ENCODE peak calls at places on chromosomes 11 and 22, in five cellular contexts. Q is HFFc6, N is left ventricle myocardium superior, M is fibroblast of pulmonary artery, G is frontal cortex. Y is an unnamed sample.

GRCh38 chr22:48868554-48868953 is 959.1 kb downstream of the BRD1 start:
- DNase-seq in Q (no peak), N (peak; percentile 1), M (no peak), G (no peak), Y (no peak)

GRCh38 chr11:70067591-70068341 is 10.4 kb upstream of the ANO1 start:
- DNase-seq in Q (no peak), N (no peak), M (no peak), G (no peak), Y (no peak)

GRCh38 chr11:12167098-12167999 is 57.0 kb downstream of the MICAL2 start:
- DNase-seq in Q (peak; percentile 90), N (no peak), M (peak; percentile 90), G (no peak), Y (peak; percentile 78)

GRCh38 chr22:31346733-31347250 is 646 bp upstream of the PATZ1 start:
- DNase-seq in Q (no peak), N (peak; percentile 74), M (peak; percentile 51), G (peak; percentile 58), Y (peak; percentile 50)

GRCh38 chr22:22061085-22062077 is 78.8 kb upstream of the TOP3B start:
- DNase-seq in Q (peak; percentile 39), N (peak; percentile 42), M (peak; percentile 69), G (peak; percentile 16), Y (peak; percentile 26)

GRCh38 chr11:115576606-115577005 is 72.4 kb upstream of the CADM1 start:
- DNase-seq in Q (no peak), N (no peak), M (no peak), G (no peak), Y (no peak)

GRCh38 chr11:132077416-132077815 is 707.0 kb downstream of the NTM start:
- DNase-seq in Q (no peak), N (no peak), M (no peak), G (no peak), Y (no peak)

GRCh38 chr22:45483918-45484499 is 18.7 kb upstream of the FBLN1 start:
- DNase-seq in Q (no peak), N (no peak), M (no peak), G (no peak), Y (no peak)

GRCh38 chr22:40030757-40031092 is 36.0 kb downstream of the FAM83F start:
- DNase-seq in Q (no peak), N (no peak), M (no peak), G (no peak), Y (no peak)

GRCh38 chr11:57453543-57454177 is 6.7 kb upstream of the RTN4RL2 start:
- DNase-seq in Q (no peak), N (no peak), M (no peak), G (no peak), Y (no peak)

GRCh38 chr22:21457023-21457787 is 10.0 kb upstream of the TMEM191C start:
- DNase-seq in Q (no peak), N (no peak), M (no peak), G (no peak), Y (no peak)

GRCh38 chr11:107044503-107044902 is 26.2 kb upstream of the GUCY1A2 start:
- DNase-seq in Q (no peak), N (no peak), M (peak; percentile 8), G (no peak), Y (no peak)

GRCh38 chr11:126500981-126501380 is 145.5 kb downstream of the ST3GAL4 start:
- DNase-seq in Q (no peak), N (no peak), M (no peak), G (no peak), Y (no peak)

GRCh38 chr11:11117730-11118129 is 235.3 kb downstream of the CSNK2A3 start:
- DNase-seq in Q (no peak), N (no peak), M (no peak), G (no peak), Y (peak; percentile 5)

GRCh38 chr11:3626250-3626960 is 15.4 kb downstream of the ART5 start:
- DNase-seq in Q (no peak), N (peak; percentile 75), M (no peak), G (no peak), Y (no peak)

GRCh38 chr22:40040927-40041326 is 46.2 kb downstream of the FAM83F start:
- DNase-seq in Q (peak; percentile 37), N (peak; percentile 49), M (peak; percentile 80), G (no peak), Y (no peak)

GRCh38 chr11:45155058-45155551 is 8.7 kb downstream of the PRDM11 start:
- DNase-seq in Q (no peak), N (peak; percentile 54), M (peak; percentile 22), G (peak; percentile 51), Y (no peak)

GRCh38 chr11:1330473-1330872 is 21.0 kb upstream of the TOLLIP start:
- DNase-seq in Q (no peak), N (no peak), M (no peak), G (no peak), Y (no peak)

GRCh38 chr11:91763331-91763730 is 461.3 kb upstream of the FAT3 start:
- DNase-seq in Q (no peak), N (no peak), M (no peak), G (no peak), Y (no peak)

GRCh38 chr22:41619979-41620645 is 731 bp downstream of the DESI1 start:
- DNase-seq in Q (no peak), N (peak; percentile 44), M (no peak), G (peak; percentile 34), Y (no peak)

GRCh38 chr22:44389181-44389580 is 76.4 kb upstream of the SHISAL1 start:
- DNase-seq in Q (no peak), N (peak; percentile 17), M (no peak), G (no peak), Y (no peak)

GRCh38 chr22:39013923-39014722 is at the start of gene APOBEC3C:
- DNase-seq in Q (peak; percentile 86), N (peak; percentile 77), M (peak; percentile 88), G (peak; percentile 43), Y (peak; percentile 51)

GRCh38 chr22:27089303-27089702 is 431.9 kb downstream of the MIAT start:
- DNase-seq in Q (no peak), N (no peak), M (no peak), G (no peak), Y (no peak)

GRCh38 chr11:113876074-113876797 is 864 bp upstream of the USP28 start:
- DNase-seq in Q (no peak), N (no peak), M (no peak), G (no peak), Y (peak; percentile 46)

GRCh38 chr11:29022676-29023075 is 914.5 kb downstream of the METTL15 start:
- DNase-seq in Q (no peak), N (no peak), M (no peak), G (no peak), Y (no peak)

GRCh38 chr22:40412441-40412840 is 42.0 kb downstream of the SGSM3 start:
- DNase-seq in Q (no peak), N (no peak), M (no peak), G (no peak), Y (no peak)

GRCh38 chr11:131674051-131674755 is 303.8 kb downstream of the NTM start:
- DNase-seq in Q (peak; percentile 84), N (peak; percentile 82), M (peak; percentile 78), G (peak; percentile 66), Y (peak; percentile 23)

GRCh38 chr11:129018991-129019390 is 76.3 kb upstream of the TP53AIP1 start:
- DNase-seq in Q (no peak), N (no peak), M (no peak), G (no peak), Y (no peak)

GRCh38 chr11:130633466-130633865 is 185.0 kb downstream of the ADAMTS15 start:
- DNase-seq in Q (no peak), N (no peak), M (no peak), G (no peak), Y (no peak)

GRCh38 chr22:24304067-24304675 is 33.5 kb downstream of the SPECC1L start:
- DNase-seq in Q (no peak), N (no peak), M (no peak), G (no peak), Y (peak; percentile 12)

GRCh38 chr22:46076651-46077339 is 73.5 kb upstream of the PPARA start:
- DNase-seq in Q (peak; percentile 71), N (peak; percentile 68), M (peak; percentile 59), G (no peak), Y (no peak)

GRCh38 chr11:46369458-46370152 is 11.9 kb upstream of the MDK start:
- DNase-seq in Q (peak; percentile 54), N (no peak), M (peak; percentile 80), G (no peak), Y (peak; percentile 27)

GRCh38 chr11:97972731-97973130 is 1048.0 kb upstream of the CNTN5 start:
- DNase-seq in Q (no peak), N (no peak), M (no peak), G (no peak), Y (no peak)

GRCh38 chr11:33899383-33900037 is 7.6 kb upstream of the LMO2 start:
- DNase-seq in Q (peak; percentile 57), N (peak; percentile 79), M (peak; percentile 91), G (peak; percentile 70), Y (peak; percentile 5)

GRCh38 chr11:69879734-69880005 is 60.5 kb upstream of the FGF3 start:
- DNase-seq in Q (no peak), N (no peak), M (no peak), G (no peak), Y (no peak)

GRCh38 chr11:94948070-94948617 is 25.2 kb downstream of the CWC15 start:
- DNase-seq in Q (peak; percentile 62), N (no peak), M (peak; percentile 48), G (no peak), Y (no peak)